ENCODE peak calls at places on chromosomes 13 and 19, in five cellular contexts. One of them, this sample, is unnamed.
A peak's percentile ranks its signal among the peaks of the same experiment; 100 is the strongest.

GRCh38 chr13:40187324-40187795 is 479.1 kb downstream of the FOXO1 start:
- DNase-seq in sigmoid colon: no peak
- DNase-seq in GM23248: no peak
- DNase-seq in SK-N-SH: no peak
- DNase-seq in cardiac fibroblast: no peak
- DNase-seq in this sample: no peak

GRCh38 chr13:112241288-112241687 is 134.9 kb upstream of the SPACA7 start:
- DNase-seq in GM23248: no peak
- DNase-seq in SK-N-SH: no peak
- DNase-seq in cardiac fibroblast: no peak
- DNase-seq in sigmoid colon: no peak
- DNase-seq in this sample: no peak

GRCh38 chr13:112905086-112905485 is 63.9 kb upstream of the MCF2L start:
- DNase-seq in SK-N-SH: no peak
- DNase-seq in sigmoid colon: no peak
- DNase-seq in GM23248: no peak
- DNase-seq in cardiac fibroblast: no peak
- DNase-seq in this sample: no peak

GRCh38 chr19:55643003-55643732 is at the start of gene ZNF581:
- DNase-seq in cardiac fibroblast: peak; percentile 82
- DNase-seq in GM23248: peak; percentile 87
- DNase-seq in SK-N-SH: peak; percentile 90
- DNase-seq in sigmoid colon: peak; percentile 88
- DNase-seq in this sample: peak; percentile 65

GRCh38 chr13:113458218-113459065 is 5.2 kb upstream of the ADPRHL1 start:
- DNase-seq in sigmoid colon: peak; percentile 77
- DNase-seq in GM23248: peak; percentile 12
- DNase-seq in cardiac fibroblast: no peak
- DNase-seq in SK-N-SH: peak; percentile 89
- DNase-seq in this sample: no peak

GRCh38 chr19:45919678-45920077 is 5.1 kb upstream of the NANOS2 start:
- DNase-seq in sigmoid colon: no peak
- DNase-seq in GM23248: no peak
- DNase-seq in SK-N-SH: no peak
- DNase-seq in cardiac fibroblast: no peak
- DNase-seq in this sample: no peak

GRCh38 chr13:76383671-76384461 is 502.3 kb downstream of the KCTD12 start:
- DNase-seq in GM23248: peak; percentile 87
- DNase-seq in cardiac fibroblast: peak; percentile 94
- DNase-seq in sigmoid colon: peak; percentile 67
- DNase-seq in SK-N-SH: peak; percentile 36
- DNase-seq in this sample: peak; percentile 91

GRCh38 chr19:54518844-54519243 is 16.2 kb downstream of the LAIR2 start:
- DNase-seq in sigmoid colon: no peak
- DNase-seq in cardiac fibroblast: peak; percentile 0
- DNase-seq in SK-N-SH: no peak
- DNase-seq in GM23248: no peak
- DNase-seq in this sample: peak; percentile 50

GRCh38 chr19:35790981-35791813 is 15.8 kb downstream of the ARHGAP33 start:
- DNase-seq in GM23248: no peak
- DNase-seq in sigmoid colon: peak; percentile 61
- DNase-seq in SK-N-SH: no peak
- DNase-seq in cardiac fibroblast: no peak
- DNase-seq in this sample: no peak

GRCh38 chr19:51460164-51460992 is 2.1 kb upstream of the SIGLEC8 start:
- DNase-seq in GM23248: peak; percentile 29
- DNase-seq in SK-N-SH: peak; percentile 58
- DNase-seq in cardiac fibroblast: no peak
- DNase-seq in sigmoid colon: peak; percentile 32
- DNase-seq in this sample: no peak

GRCh38 chr19:47122359-47123335 is 8.0 kb upstream of the SAE1 start:
- DNase-seq in cardiac fibroblast: peak; percentile 87
- DNase-seq in GM23248: peak; percentile 84
- DNase-seq in SK-N-SH: no peak
- DNase-seq in sigmoid colon: no peak
- DNase-seq in this sample: peak; percentile 80

GRCh38 chr13:62512194-62513141 is 1096.8 kb upstream of the PCDH20 start:
- DNase-seq in GM23248: peak; percentile 46
- DNase-seq in SK-N-SH: peak; percentile 23
- DNase-seq in sigmoid colon: no peak
- DNase-seq in cardiac fibroblast: peak; percentile 22
- DNase-seq in this sample: peak; percentile 26

GRCh38 chr19:50720181-50720920 is 749 bp upstream of the SHANK1 start:
- DNase-seq in sigmoid colon: no peak
- DNase-seq in GM23248: peak; percentile 48
- DNase-seq in cardiac fibroblast: no peak
- DNase-seq in SK-N-SH: no peak
- DNase-seq in this sample: no peak

GRCh38 chr19:10402441-10403038 is 802 bp downstream of the CDC37 start:
- DNase-seq in SK-N-SH: peak; percentile 76
- DNase-seq in GM23248: peak; percentile 69
- DNase-seq in cardiac fibroblast: peak; percentile 47
- DNase-seq in sigmoid colon: no peak
- DNase-seq in this sample: no peak

GRCh38 chr13:44040070-44040753 is 160.5 kb downstream of the LACC1 start:
- DNase-seq in cardiac fibroblast: peak; percentile 51
- DNase-seq in SK-N-SH: no peak
- DNase-seq in GM23248: peak; percentile 63
- DNase-seq in sigmoid colon: no peak
- DNase-seq in this sample: peak; percentile 52

GRCh38 chr19:49421039-49421877 is 2.0 kb downstream of the PTH2 start:
- DNase-seq in GM23248: peak; percentile 80
- DNase-seq in cardiac fibroblast: peak; percentile 61
- DNase-seq in sigmoid colon: no peak
- DNase-seq in SK-N-SH: peak; percentile 95
- DNase-seq in this sample: peak; percentile 43

GRCh38 chr13:113404723-113405471 is 41.0 kb upstream of the GRTP1 start:
- DNase-seq in cardiac fibroblast: no peak
- DNase-seq in sigmoid colon: peak; percentile 53
- DNase-seq in SK-N-SH: no peak
- DNase-seq in GM23248: no peak
- DNase-seq in this sample: no peak

GRCh38 chr13:36453518-36453917 is 21.2 kb downstream of the CCNA1 start:
- DNase-seq in SK-N-SH: no peak
- DNase-seq in sigmoid colon: no peak
- DNase-seq in GM23248: peak; percentile 9
- DNase-seq in cardiac fibroblast: peak; percentile 55
- DNase-seq in this sample: peak; percentile 28

GRCh38 chr19:55253842-55254624 is 4.8 kb downstream of the PPP6R1 start:
- DNase-seq in GM23248: no peak
- DNase-seq in cardiac fibroblast: no peak
- DNase-seq in sigmoid colon: no peak
- DNase-seq in SK-N-SH: no peak
- DNase-seq in this sample: no peak

GRCh38 chr19:31154021-31154420 is 195.2 kb downstream of the TSHZ3 start:
- DNase-seq in sigmoid colon: no peak
- DNase-seq in cardiac fibroblast: peak; percentile 76
- DNase-seq in GM23248: peak; percentile 24
- DNase-seq in SK-N-SH: no peak
- DNase-seq in this sample: peak; percentile 99

GRCh38 chr19:21117041-21117907 is 24.6 kb upstream of the ZNF431 start:
- DNase-seq in sigmoid colon: no peak
- DNase-seq in GM23248: peak; percentile 32
- DNase-seq in cardiac fibroblast: peak; percentile 46
- DNase-seq in SK-N-SH: no peak
- DNase-seq in this sample: peak; percentile 48

GRCh38 chr13:93309886-93310520 is 83.4 kb downstream of the GPC6 start:
- DNase-seq in SK-N-SH: no peak
- DNase-seq in GM23248: peak; percentile 87
- DNase-seq in sigmoid colon: no peak
- DNase-seq in cardiac fibroblast: peak; percentile 87
- DNase-seq in this sample: peak; percentile 75

GRCh38 chr19:38263696-38264485 is 482 bp upstream of the SPINT2 start:
- DNase-seq in sigmoid colon: no peak
- DNase-seq in GM23248: peak; percentile 64
- DNase-seq in cardiac fibroblast: peak; percentile 49
- DNase-seq in SK-N-SH: peak; percentile 44
- DNase-seq in this sample: peak; percentile 80

DNA sequence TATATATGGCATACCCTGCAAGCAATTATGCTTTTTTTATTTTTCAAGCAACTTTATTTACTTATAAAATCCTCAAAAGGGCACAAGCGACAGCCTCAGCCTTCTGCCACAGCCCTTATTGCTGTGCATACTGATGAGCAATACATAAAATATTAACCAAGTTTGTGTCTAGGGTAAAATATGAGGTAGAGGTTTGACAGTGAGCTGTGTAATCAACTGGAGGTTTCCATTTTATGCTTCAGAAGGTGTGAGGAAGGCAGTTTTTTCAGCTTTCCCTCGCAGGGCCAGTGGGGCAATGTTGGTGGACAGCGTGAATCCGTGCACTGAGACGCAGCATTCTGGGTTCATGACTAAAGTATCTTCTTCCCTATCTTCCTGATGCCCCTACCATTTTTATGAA is 310.4 kb downstream of the IRS2 start:
- DNase-seq in GM23248: no peak
- DNase-seq in cardiac fibroblast: no peak
- DNase-seq in SK-N-SH: no peak
- DNase-seq in sigmoid colon: no peak
- DNase-seq in this sample: no peak
- H3K4me3 ChIP-seq in GM23248: no peak overlapping the region
- H3K4me3 ChIP-seq in cardiac fibroblast: no peak overlapping the region
- H3K4me3 ChIP-seq in SK-N-SH: no peak overlapping the region
- H3K4me3 ChIP-seq in sigmoid colon: no peak overlapping the region
- H3K4me3 ChIP-seq in this sample: no peak overlapping the region

GRCh38 chr19:11420894-11421606 is 1.9 kb upstream of the RGL3 start:
- DNase-seq in GM23248: no peak
- DNase-seq in SK-N-SH: no peak
- DNase-seq in sigmoid colon: no peak
- DNase-seq in cardiac fibroblast: no peak
- DNase-seq in this sample: no peak

GRCh38 chr19:11423164-11423803 is 4.2 kb upstream of the RGL3 start:
- DNase-seq in sigmoid colon: no peak
- DNase-seq in SK-N-SH: no peak
- DNase-seq in cardiac fibroblast: no peak
- DNase-seq in GM23248: no peak
- DNase-seq in this sample: no peak

GRCh38 chr19:11420429-11420893 is 1.3 kb upstream of the RGL3 start:
- DNase-seq in sigmoid colon: peak; percentile 80
- DNase-seq in SK-N-SH: no peak
- DNase-seq in cardiac fibroblast: peak; percentile 57
- DNase-seq in GM23248: peak; percentile 67
- DNase-seq in this sample: no peak

GRCh38 chr19:11422163-11423068 is 3.3 kb upstream of the RGL3 start:
- DNase-seq in sigmoid colon: peak; percentile 86
- DNase-seq in GM23248: peak; percentile 74
- DNase-seq in SK-N-SH: peak; percentile 39
- DNase-seq in cardiac fibroblast: peak; percentile 68
- DNase-seq in this sample: peak; percentile 85

DNA sequence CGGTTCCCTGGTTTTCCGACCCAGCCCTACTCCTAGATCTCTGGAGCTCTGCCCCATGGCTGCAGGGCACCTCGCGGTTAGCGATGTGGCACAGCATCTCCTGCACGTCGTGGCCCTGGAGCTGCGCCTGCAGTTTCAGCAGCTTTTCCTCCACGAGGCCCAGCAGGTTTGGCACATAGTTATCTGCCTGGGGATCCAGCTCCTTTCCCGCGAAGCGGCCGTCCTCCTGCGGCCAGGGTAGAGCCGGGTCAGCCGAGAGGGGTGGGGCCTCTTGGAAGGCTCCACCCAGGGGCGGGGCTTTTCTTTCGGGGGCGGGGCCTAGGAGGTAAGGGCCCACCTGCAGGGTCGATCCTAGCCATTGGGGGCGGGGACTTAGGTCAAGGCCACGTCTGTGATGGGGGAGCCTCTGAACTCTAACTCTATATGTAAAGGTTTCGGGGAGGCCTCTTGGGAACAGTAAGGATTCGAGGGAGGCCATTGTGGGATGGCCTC is 2.5 kb upstream of the RGL3 start:
- DNase-seq in sigmoid colon: no peak
- DNase-seq in SK-N-SH: peak; percentile 77
- DNase-seq in cardiac fibroblast: no peak
- DNase-seq in GM23248: peak; percentile 32
- DNase-seq in this sample: no peak
- H3K4me3 ChIP-seq in sigmoid colon: no peak overlapping the region
- H3K4me3 ChIP-seq in SK-N-SH: no peak overlapping the region
- H3K4me3 ChIP-seq in cardiac fibroblast: no peak overlapping the region
- H3K4me3 ChIP-seq in GM23248: peak overlapping the region; percentile 61
- H3K4me3 ChIP-seq in this sample: peak overlapping the region; percentile 9

GRCh38 chr19:13985771-13986347 is 20.3 kb downstream of the RFX1 start:
- DNase-seq in GM23248: no peak
- DNase-seq in cardiac fibroblast: no peak
- DNase-seq in SK-N-SH: no peak
- DNase-seq in sigmoid colon: no peak
- DNase-seq in this sample: no peak
- H3K4me3 ChIP-seq in GM23248: no peak overlapping the region
- H3K4me3 ChIP-seq in cardiac fibroblast: no peak overlapping the region
- H3K4me3 ChIP-seq in SK-N-SH: no peak overlapping the region
- H3K4me3 ChIP-seq in sigmoid colon: peak overlapping the region; percentile 23
- H3K4me3 ChIP-seq in this sample: no peak overlapping the region

GRCh38 chr19:1399745-1400144 is 1.6 kb downstream of the GAMT start:
- DNase-seq in GM23248: no peak
- DNase-seq in sigmoid colon: no peak
- DNase-seq in cardiac fibroblast: no peak
- DNase-seq in SK-N-SH: no peak
- DNase-seq in this sample: no peak

GRCh38 chr19:1401138-1401888 is at the start of gene GAMT:
- DNase-seq in cardiac fibroblast: no peak
- DNase-seq in SK-N-SH: peak; percentile 98
- DNase-seq in GM23248: peak; percentile 72
- DNase-seq in sigmoid colon: no peak
- DNase-seq in this sample: no peak

GRCh38 chr19:1399079-1399478 is 2.3 kb downstream of the GAMT start:
- DNase-seq in cardiac fibroblast: no peak
- DNase-seq in GM23248: no peak
- DNase-seq in SK-N-SH: no peak
- DNase-seq in sigmoid colon: no peak
- DNase-seq in this sample: no peak

GRCh38 chr19:1401889-1402217 is 511 bp upstream of the GAMT start:
- DNase-seq in sigmoid colon: no peak
- DNase-seq in cardiac fibroblast: no peak
- DNase-seq in GM23248: no peak
- DNase-seq in SK-N-SH: no peak
- DNase-seq in this sample: no peak

DNA sequence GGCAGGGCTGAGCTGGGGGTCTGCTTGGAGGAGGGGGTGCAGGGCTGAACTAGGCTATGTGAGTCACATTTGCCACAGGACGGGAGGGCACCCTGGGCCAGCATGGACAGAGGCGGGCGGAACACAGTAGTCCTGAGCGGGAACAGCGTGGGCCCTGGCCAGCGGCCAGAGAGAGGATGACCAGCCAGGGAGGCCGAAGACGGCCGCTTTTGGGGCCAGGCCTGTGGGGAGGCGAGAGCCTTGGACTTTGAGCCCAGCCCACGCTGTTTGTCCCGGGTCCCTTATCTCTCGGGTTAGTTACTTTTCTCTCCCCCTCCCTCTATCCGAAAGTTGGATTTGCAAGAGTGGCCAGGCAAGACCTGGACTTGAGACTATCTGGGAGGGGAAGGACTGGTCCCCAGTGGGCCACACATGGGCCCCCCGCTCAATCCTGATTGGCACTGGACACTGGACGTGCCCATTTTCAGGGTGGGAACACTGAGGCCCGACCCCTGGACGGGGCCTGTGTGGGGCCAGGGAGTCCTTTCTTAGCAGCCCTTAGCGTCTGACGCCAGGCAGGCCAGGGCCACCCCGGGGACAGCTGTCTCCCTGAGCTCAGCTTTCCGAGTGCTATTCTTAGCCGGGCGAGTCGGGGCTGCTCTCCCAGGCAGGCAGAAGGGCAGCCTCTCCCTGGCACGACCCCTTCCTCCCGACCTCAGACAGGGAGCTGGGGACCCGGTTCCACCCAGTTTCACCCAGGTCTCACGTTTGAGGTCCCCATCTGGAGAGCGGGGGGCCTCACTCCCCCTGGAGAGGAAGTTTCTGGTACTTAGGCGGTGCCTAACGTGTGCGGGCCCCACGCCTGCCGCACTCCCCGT is 833 bp downstream of the GAMT start:
- DNase-seq in cardiac fibroblast: peak; percentile 33
- DNase-seq in SK-N-SH: peak; percentile 82
- DNase-seq in sigmoid colon: no peak
- DNase-seq in GM23248: peak; percentile 64
- DNase-seq in this sample: no peak
- H3K4me3 ChIP-seq in cardiac fibroblast: peak overlapping the region; percentile 58
- H3K4me3 ChIP-seq in SK-N-SH: peak overlapping the region; percentile 79
- H3K4me3 ChIP-seq in sigmoid colon: peak overlapping the region; percentile 56
- H3K4me3 ChIP-seq in GM23248: peak overlapping the region; percentile 80
- H3K4me3 ChIP-seq in this sample: peak overlapping the region; percentile 49